ENCODE peak calls at places on chromosomes 3 and 15, in nine cellular contexts. One of them, this sample, is unnamed.

GRCh38 chr15:77018796-77019475 is 24.0 kb downstream of the PSTPIP1 start:
- DNase-seq in NCI-H1417 treated with DMSO at 0.1 percent for 48 hours: no peak
- DNase-seq in GM12865: no peak
- DNase-seq in AG08396: no peak
- DNase-seq in NCI-H510A treated with DMSO at 0.1 percent for 48 hours: no peak
- DNase-seq in activated CD4-positive, alpha-beta T cell treated with anti-CD3 and anti-CD28 coated beads, Interleukin-2, amount 50 U/mL, for 48 hours: no peak
- DNase-seq in HFF-Myc: no peak
- DNase-seq in activated T-cell treated with anti-CD3 and anti-CD28 coated beads, Interleukin-2, amount 50 U/mL, for 72 hours: no peak
- DNase-seq in Peyer's patch: no peak
- DNase-seq in this sample: peak; percentile 23

GRCh38 chr3:126548556-126549466 is 9.9 kb downstream of the C3orf22 start:
- DNase-seq in NCI-H1417 treated with DMSO at 0.1 percent for 48 hours: no peak
- DNase-seq in GM12865: no peak
- DNase-seq in AG08396: no peak
- DNase-seq in NCI-H510A treated with DMSO at 0.1 percent for 48 hours: no peak
- DNase-seq in activated CD4-positive, alpha-beta T cell treated with anti-CD3 and anti-CD28 coated beads, Interleukin-2, amount 50 U/mL, for 48 hours: no peak
- DNase-seq in HFF-Myc: no peak
- DNase-seq in activated T-cell treated with anti-CD3 and anti-CD28 coated beads, Interleukin-2, amount 50 U/mL, for 72 hours: no peak
- DNase-seq in Peyer's patch: no peak
- DNase-seq in this sample: peak; percentile 32

GRCh38 chr3:74537164-74537563 is 77.3 kb downstream of the CNTN3 start:
- DNase-seq in NCI-H1417 treated with DMSO at 0.1 percent for 48 hours: no peak
- DNase-seq in GM12865: no peak
- DNase-seq in AG08396: peak; percentile 27
- DNase-seq in NCI-H510A treated with DMSO at 0.1 percent for 48 hours: no peak
- DNase-seq in activated CD4-positive, alpha-beta T cell treated with anti-CD3 and anti-CD28 coated beads, Interleukin-2, amount 50 U/mL, for 48 hours: no peak
- DNase-seq in HFF-Myc: peak; percentile 11
- DNase-seq in activated T-cell treated with anti-CD3 and anti-CD28 coated beads, Interleukin-2, amount 50 U/mL, for 72 hours: no peak
- DNase-seq in Peyer's patch: no peak
- DNase-seq in this sample: peak; percentile 46

GRCh38 chr3:138082085-138082991 is 33.1 kb downstream of the DZIP1L start:
- DNase-seq in NCI-H1417 treated with DMSO at 0.1 percent for 48 hours: no peak
- DNase-seq in GM12865: peak; percentile 63
- DNase-seq in AG08396: peak; percentile 62
- DNase-seq in NCI-H510A treated with DMSO at 0.1 percent for 48 hours: peak; percentile 87
- DNase-seq in activated CD4-positive, alpha-beta T cell treated with anti-CD3 and anti-CD28 coated beads, Interleukin-2, amount 50 U/mL, for 48 hours: no peak
- DNase-seq in HFF-Myc: peak; percentile 83
- DNase-seq in activated T-cell treated with anti-CD3 and anti-CD28 coated beads, Interleukin-2, amount 50 U/mL, for 72 hours: peak; percentile 31
- DNase-seq in Peyer's patch: no peak
- DNase-seq in this sample: no peak

GRCh38 chr3:185647134-185647879 is 61.2 kb downstream of the SENP2 start:
- DNase-seq in NCI-H1417 treated with DMSO at 0.1 percent for 48 hours: no peak
- DNase-seq in GM12865: no peak
- DNase-seq in AG08396: no peak
- DNase-seq in NCI-H510A treated with DMSO at 0.1 percent for 48 hours: no peak
- DNase-seq in activated CD4-positive, alpha-beta T cell treated with anti-CD3 and anti-CD28 coated beads, Interleukin-2, amount 50 U/mL, for 48 hours: no peak
- DNase-seq in HFF-Myc: no peak
- DNase-seq in activated T-cell treated with anti-CD3 and anti-CD28 coated beads, Interleukin-2, amount 50 U/mL, for 72 hours: no peak
- DNase-seq in Peyer's patch: no peak
- DNase-seq in this sample: no peak

GRCh38 chr3:107943860-107944543 is 146.8 kb downstream of the CD47 start:
- DNase-seq in NCI-H1417 treated with DMSO at 0.1 percent for 48 hours: no peak
- DNase-seq in GM12865: peak; percentile 5
- DNase-seq in AG08396: peak; percentile 13
- DNase-seq in NCI-H510A treated with DMSO at 0.1 percent for 48 hours: no peak
- DNase-seq in activated CD4-positive, alpha-beta T cell treated with anti-CD3 and anti-CD28 coated beads, Interleukin-2, amount 50 U/mL, for 48 hours: no peak
- DNase-seq in HFF-Myc: no peak
- DNase-seq in activated T-cell treated with anti-CD3 and anti-CD28 coated beads, Interleukin-2, amount 50 U/mL, for 72 hours: no peak
- DNase-seq in Peyer's patch: no peak
- DNase-seq in this sample: no peak

GRCh38 chr3:9098716-9099675 is 135.7 kb upstream of the RAD18 start:
- DNase-seq in NCI-H1417 treated with DMSO at 0.1 percent for 48 hours: peak; percentile 44
- DNase-seq in GM12865: no peak
- DNase-seq in AG08396: no peak
- DNase-seq in NCI-H510A treated with DMSO at 0.1 percent for 48 hours: peak; percentile 36
- DNase-seq in activated CD4-positive, alpha-beta T cell treated with anti-CD3 and anti-CD28 coated beads, Interleukin-2, amount 50 U/mL, for 48 hours: no peak
- DNase-seq in HFF-Myc: no peak
- DNase-seq in activated T-cell treated with anti-CD3 and anti-CD28 coated beads, Interleukin-2, amount 50 U/mL, for 72 hours: no peak
- DNase-seq in Peyer's patch: no peak
- DNase-seq in this sample: no peak

GRCh38 chr15:72184165-72184811 is 13.3 kb downstream of the GRAMD2A start:
- DNase-seq in NCI-H1417 treated with DMSO at 0.1 percent for 48 hours: no peak
- DNase-seq in GM12865: no peak
- DNase-seq in AG08396: peak; percentile 84
- DNase-seq in NCI-H510A treated with DMSO at 0.1 percent for 48 hours: no peak
- DNase-seq in activated CD4-positive, alpha-beta T cell treated with anti-CD3 and anti-CD28 coated beads, Interleukin-2, amount 50 U/mL, for 48 hours: no peak
- DNase-seq in HFF-Myc: no peak
- DNase-seq in activated T-cell treated with anti-CD3 and anti-CD28 coated beads, Interleukin-2, amount 50 U/mL, for 72 hours: no peak
- DNase-seq in Peyer's patch: no peak
- DNase-seq in this sample: no peak

GRCh38 chr15:29613951-29614382 is 208.3 kb downstream of the TJP1 start:
- DNase-seq in NCI-H1417 treated with DMSO at 0.1 percent for 48 hours: no peak
- DNase-seq in GM12865: peak; percentile 13
- DNase-seq in AG08396: no peak
- DNase-seq in NCI-H510A treated with DMSO at 0.1 percent for 48 hours: no peak
- DNase-seq in activated CD4-positive, alpha-beta T cell treated with anti-CD3 and anti-CD28 coated beads, Interleukin-2, amount 50 U/mL, for 48 hours: no peak
- DNase-seq in HFF-Myc: no peak
- DNase-seq in activated T-cell treated with anti-CD3 and anti-CD28 coated beads, Interleukin-2, amount 50 U/mL, for 72 hours: no peak
- DNase-seq in Peyer's patch: no peak
- DNase-seq in this sample: no peak

GRCh38 chr3:152621006-152621868 is 213.7 kb upstream of the P2RY1 start:
- DNase-seq in NCI-H1417 treated with DMSO at 0.1 percent for 48 hours: no peak
- DNase-seq in GM12865: no peak
- DNase-seq in AG08396: no peak
- DNase-seq in NCI-H510A treated with DMSO at 0.1 percent for 48 hours: no peak
- DNase-seq in activated CD4-positive, alpha-beta T cell treated with anti-CD3 and anti-CD28 coated beads, Interleukin-2, amount 50 U/mL, for 48 hours: no peak
- DNase-seq in HFF-Myc: no peak
- DNase-seq in activated T-cell treated with anti-CD3 and anti-CD28 coated beads, Interleukin-2, amount 50 U/mL, for 72 hours: no peak
- DNase-seq in Peyer's patch: no peak
- DNase-seq in this sample: no peak

GRCh38 chr15:99211926-99212325 is 37.5 kb downstream of the TTC23 start:
- DNase-seq in NCI-H1417 treated with DMSO at 0.1 percent for 48 hours: no peak
- DNase-seq in GM12865: no peak
- DNase-seq in AG08396: peak; percentile 37
- DNase-seq in NCI-H510A treated with DMSO at 0.1 percent for 48 hours: no peak
- DNase-seq in activated CD4-positive, alpha-beta T cell treated with anti-CD3 and anti-CD28 coated beads, Interleukin-2, amount 50 U/mL, for 48 hours: no peak
- DNase-seq in HFF-Myc: no peak
- DNase-seq in activated T-cell treated with anti-CD3 and anti-CD28 coated beads, Interleukin-2, amount 50 U/mL, for 72 hours: no peak
- DNase-seq in Peyer's patch: no peak
- DNase-seq in this sample: no peak

GRCh38 chr3:125051715-125052581 is 3.8 kb downstream of the HEG1 start:
- DNase-seq in NCI-H1417 treated with DMSO at 0.1 percent for 48 hours: no peak
- DNase-seq in GM12865: peak; percentile 82
- DNase-seq in AG08396: peak; percentile 59
- DNase-seq in NCI-H510A treated with DMSO at 0.1 percent for 48 hours: no peak
- DNase-seq in activated CD4-positive, alpha-beta T cell treated with anti-CD3 and anti-CD28 coated beads, Interleukin-2, amount 50 U/mL, for 48 hours: peak; percentile 57
- DNase-seq in HFF-Myc: no peak
- DNase-seq in activated T-cell treated with anti-CD3 and anti-CD28 coated beads, Interleukin-2, amount 50 U/mL, for 72 hours: peak; percentile 71
- DNase-seq in Peyer's patch: peak; percentile 52
- DNase-seq in this sample: peak; percentile 78

GRCh38 chr15:63403254-63403945 is 21.8 kb upstream of the CA12 start:
- DNase-seq in NCI-H1417 treated with DMSO at 0.1 percent for 48 hours: no peak
- DNase-seq in GM12865: no peak
- DNase-seq in AG08396: no peak
- DNase-seq in NCI-H510A treated with DMSO at 0.1 percent for 48 hours: no peak
- DNase-seq in activated CD4-positive, alpha-beta T cell treated with anti-CD3 and anti-CD28 coated beads, Interleukin-2, amount 50 U/mL, for 48 hours: no peak
- DNase-seq in HFF-Myc: no peak
- DNase-seq in activated T-cell treated with anti-CD3 and anti-CD28 coated beads, Interleukin-2, amount 50 U/mL, for 72 hours: no peak
- DNase-seq in Peyer's patch: no peak
- DNase-seq in this sample: no peak

GRCh38 chr3:43769471-43770425 is 79.0 kb downstream of the ABHD5 start:
- DNase-seq in NCI-H1417 treated with DMSO at 0.1 percent for 48 hours: no peak
- DNase-seq in GM12865: peak; percentile 73
- DNase-seq in AG08396: peak; percentile 94
- DNase-seq in NCI-H510A treated with DMSO at 0.1 percent for 48 hours: peak; percentile 50
- DNase-seq in activated CD4-positive, alpha-beta T cell treated with anti-CD3 and anti-CD28 coated beads, Interleukin-2, amount 50 U/mL, for 48 hours: peak; percentile 86
- DNase-seq in HFF-Myc: peak; percentile 91
- DNase-seq in activated T-cell treated with anti-CD3 and anti-CD28 coated beads, Interleukin-2, amount 50 U/mL, for 72 hours: peak; percentile 79
- DNase-seq in Peyer's patch: peak; percentile 76
- DNase-seq in this sample: peak; percentile 99

GRCh38 chr3:27993061-27993460 is 248.4 kb upstream of the CMC1 start:
- DNase-seq in NCI-H1417 treated with DMSO at 0.1 percent for 48 hours: peak; percentile 78
- DNase-seq in GM12865: no peak
- DNase-seq in AG08396: no peak
- DNase-seq in NCI-H510A treated with DMSO at 0.1 percent for 48 hours: peak; percentile 2
- DNase-seq in activated CD4-positive, alpha-beta T cell treated with anti-CD3 and anti-CD28 coated beads, Interleukin-2, amount 50 U/mL, for 48 hours: no peak
- DNase-seq in HFF-Myc: no peak
- DNase-seq in activated T-cell treated with anti-CD3 and anti-CD28 coated beads, Interleukin-2, amount 50 U/mL, for 72 hours: no peak
- DNase-seq in Peyer's patch: no peak
- DNase-seq in this sample: no peak

GRCh38 chr15:56815247-56815646 is 81.9 kb upstream of the ZNF280D start:
- DNase-seq in NCI-H1417 treated with DMSO at 0.1 percent for 48 hours: no peak
- DNase-seq in GM12865: no peak
- DNase-seq in AG08396: no peak
- DNase-seq in NCI-H510A treated with DMSO at 0.1 percent for 48 hours: no peak
- DNase-seq in activated CD4-positive, alpha-beta T cell treated with anti-CD3 and anti-CD28 coated beads, Interleukin-2, amount 50 U/mL, for 48 hours: no peak
- DNase-seq in HFF-Myc: no peak
- DNase-seq in activated T-cell treated with anti-CD3 and anti-CD28 coated beads, Interleukin-2, amount 50 U/mL, for 72 hours: no peak
- DNase-seq in Peyer's patch: no peak
- DNase-seq in this sample: no peak

GRCh38 chr3:98602078-98602678 is 8.8 kb upstream of the CPOX start:
- DNase-seq in NCI-H1417 treated with DMSO at 0.1 percent for 48 hours: no peak
- DNase-seq in GM12865: peak; percentile 81
- DNase-seq in AG08396: peak; percentile 57
- DNase-seq in NCI-H510A treated with DMSO at 0.1 percent for 48 hours: peak; percentile 45
- DNase-seq in activated CD4-positive, alpha-beta T cell treated with anti-CD3 and anti-CD28 coated beads, Interleukin-2, amount 50 U/mL, for 48 hours: no peak
- DNase-seq in HFF-Myc: peak; percentile 29
- DNase-seq in activated T-cell treated with anti-CD3 and anti-CD28 coated beads, Interleukin-2, amount 50 U/mL, for 72 hours: peak; percentile 23
- DNase-seq in Peyer's patch: no peak
- DNase-seq in this sample: no peak

GRCh38 chr15:59138243-59138642 is 33.3 kb downstream of the CCNB2 start:
- DNase-seq in NCI-H1417 treated with DMSO at 0.1 percent for 48 hours: no peak
- DNase-seq in GM12865: peak; percentile 79
- DNase-seq in AG08396: peak; percentile 47
- DNase-seq in NCI-H510A treated with DMSO at 0.1 percent for 48 hours: no peak
- DNase-seq in activated CD4-positive, alpha-beta T cell treated with anti-CD3 and anti-CD28 coated beads, Interleukin-2, amount 50 U/mL, for 48 hours: peak; percentile 53
- DNase-seq in HFF-Myc: no peak
- DNase-seq in activated T-cell treated with anti-CD3 and anti-CD28 coated beads, Interleukin-2, amount 50 U/mL, for 72 hours: peak; percentile 59
- DNase-seq in Peyer's patch: peak; percentile 63
- DNase-seq in this sample: peak; percentile 52

GRCh38 chr3:171904829-171905228 is 61.7 kb downstream of the TMEM212 start:
- DNase-seq in NCI-H1417 treated with DMSO at 0.1 percent for 48 hours: no peak
- DNase-seq in GM12865: no peak
- DNase-seq in AG08396: peak; percentile 22
- DNase-seq in NCI-H510A treated with DMSO at 0.1 percent for 48 hours: no peak
- DNase-seq in activated CD4-positive, alpha-beta T cell treated with anti-CD3 and anti-CD28 coated beads, Interleukin-2, amount 50 U/mL, for 48 hours: no peak
- DNase-seq in HFF-Myc: peak; percentile 61
- DNase-seq in activated T-cell treated with anti-CD3 and anti-CD28 coated beads, Interleukin-2, amount 50 U/mL, for 72 hours: no peak
- DNase-seq in Peyer's patch: no peak
- DNase-seq in this sample: no peak

GRCh38 chr3:129655326-129655725 is 48.9 kb upstream of the PLXND1 start:
- DNase-seq in NCI-H1417 treated with DMSO at 0.1 percent for 48 hours: no peak
- DNase-seq in GM12865: no peak
- DNase-seq in AG08396: no peak
- DNase-seq in NCI-H510A treated with DMSO at 0.1 percent for 48 hours: no peak
- DNase-seq in activated CD4-positive, alpha-beta T cell treated with anti-CD3 and anti-CD28 coated beads, Interleukin-2, amount 50 U/mL, for 48 hours: no peak
- DNase-seq in HFF-Myc: no peak
- DNase-seq in activated T-cell treated with anti-CD3 and anti-CD28 coated beads, Interleukin-2, amount 50 U/mL, for 72 hours: no peak
- DNase-seq in Peyer's patch: no peak
- DNase-seq in this sample: no peak

This sample was measured in Right ventricle myocardium superior.